ENCODE peak calls at places on chromosome 13, in nine cellular contexts. J is lower leg skin, U is WTC11, P is tibial artery, H is astrocyte, Z is body of pancreas, W is brain microvascular endothelial cell, Q is omental fat pad, L is RWPE1. K is an unnamed sample.

GRCh38 chr13:21884965-21885567 is 214.2 kb downstream of the FGF9 start:
- DNase-seq in J (no peak), H (no peak), U (no peak), Q (no peak), W (no peak), Z (no peak), L (no peak), P (no peak), K (peak; percentile 19)

GRCh38 chr13:60727140-60727539 is 330.1 kb downstream of the TDRD3 start:
- DNase-seq in Q (no peak), Z (no peak), J (no peak), U (no peak), L (no peak), P (no peak), W (no peak), H (no peak), K (no peak)

GRCh38 chr13:25973576-25973975 is 78.2 kb downstream of the SHISA2 start:
- DNase-seq in Z (no peak), Q (no peak), P (no peak), H (no peak), L (no peak), W (no peak), U (no peak), J (no peak), K (no peak)

GRCh38 chr13:33723365-33723764 is 94.6 kb upstream of the RFC3 start:
- DNase-seq in L (no peak), Z (no peak), P (no peak), J (no peak), Q (no peak), W (no peak), U (no peak), H (no peak), K (no peak)

GRCh38 chr13:106610511-106610910 is 42.6 kb upstream of the ARGLU1 start:
- DNase-seq in H (peak; percentile 40), Q (no peak), W (peak; percentile 77), J (no peak), P (no peak), U (no peak), Z (no peak), L (peak; percentile 37), K (no peak)

GRCh38 chr13:46683879-46684278 is 113.1 kb downstream of the ESD start:
- DNase-seq in Z (no peak), Q (no peak), H (no peak), P (no peak), L (no peak), J (no peak), W (no peak), U (no peak), K (no peak)

GRCh38 chr13:42334329-42334706 is 62.4 kb downstream of the AKAP11 start:
- DNase-seq in Z (no peak), Q (no peak), L (no peak), U (no peak), P (no peak), H (no peak), W (no peak), J (no peak), K (no peak)

GRCh38 chr13:113078895-113079720 is 26.5 kb upstream of the F7 start:
- DNase-seq in Q (no peak), U (no peak), J (no peak), Z (no peak), L (no peak), P (no peak), W (no peak), H (no peak), K (no peak)

GRCh38 chr13:32134991-32135390 is 103.4 kb downstream of the FRY start:
- DNase-seq in J (no peak), P (no peak), L (no peak), H (no peak), U (no peak), Q (no peak), Z (no peak), W (no peak), K (no peak)

GRCh38 chr13:74596691-74597090 is 462.5 kb upstream of the KLF12 start:
- DNase-seq in Z (no peak), P (no peak), J (no peak), H (no peak), U (no peak), W (no peak), L (no peak), Q (no peak), K (no peak)

GRCh38 chr13:28531956-28532225 is 37.0 kb upstream of the FLT1 start:
- DNase-seq in P (no peak), Z (no peak), U (no peak), Q (no peak), H (no peak), J (no peak), W (no peak), L (no peak), K (no peak)

GRCh38 chr13:28531195-28531955 is 36.4 kb upstream of the FLT1 start:
- DNase-seq in L (no peak), U (peak; percentile 73), Z (peak; percentile 19), W (peak; percentile 13), P (peak; percentile 21), Q (no peak), H (no peak), J (no peak), K (no peak)

GRCh38 chr13:28533049-28533436 is 38.1 kb upstream of the FLT1 start:
- DNase-seq in H (no peak), Q (no peak), L (no peak), Z (no peak), W (no peak), U (no peak), J (no peak), P (no peak), K (no peak)

GRCh38 chr13:28533441-28534166 is 38.7 kb upstream of the FLT1 start:
- DNase-seq in L (no peak), U (no peak), Q (no peak), J (no peak), Z (no peak), W (no peak), P (no peak), H (no peak), K (no peak)

GRCh38 chr13:28532226-28533048 is 37.5 kb upstream of the FLT1 start:
- DNase-seq in H (no peak), J (peak; percentile 23), Z (no peak), L (no peak), U (peak; percentile 54), P (peak; percentile 21), W (no peak), Q (no peak), K (peak; percentile 61)
- TF ChIP-seq CTCF in H (no peak), J (no peak), Z (no peak), L (no peak), U (no peak), P (no peak), W (no peak), Q (no peak), K (no peak)

GRCh38 chr13:111476197-111476596 is 155.8 kb downstream of the TEX29 start:
- DNase-seq in U (no peak), Z (no peak), W (no peak), L (no peak), J (no peak), P (no peak), Q (no peak), H (no peak), K (no peak)

GRCh38 chr13:111475488-111475887 is 155.0 kb downstream of the TEX29 start:
- DNase-seq in W (no peak), J (no peak), H (no peak), Z (no peak), Q (no peak), P (no peak), L (no peak), U (no peak), K (no peak)

GRCh38 chr13:111472083-111472482 is 151.6 kb downstream of the TEX29 start:
- DNase-seq in Q (no peak), Z (no peak), U (no peak), J (no peak), L (no peak), W (no peak), P (no peak), H (no peak), K (no peak)

GRCh38 chr13:111472559-111473460 is 152.4 kb downstream of the TEX29 start:
- DNase-seq in U (no peak), P (no peak), H (no peak), L (no peak), Q (no peak), Z (no peak), J (no peak), W (no peak), K (no peak)

GRCh38 chr13:111474136-111475002 is 153.9 kb downstream of the TEX29 start:
- DNase-seq in Z (peak; percentile 32), L (peak; percentile 71), W (peak; percentile 38), Q (no peak), H (peak; percentile 6), P (no peak), J (no peak), U (no peak), K (peak; percentile 50)
- TF ChIP-seq CTCF in Z (peak; percentile 64), L (peak; percentile 51), W (peak; percentile 57), Q (no peak), H (peak; percentile 47), P (peak; percentile 46), J (no peak), U (peak; percentile 50), K (no peak)

GRCh38 chr13:105213512-105213911 is 1322.0 kb downstream of the EFNB2 start:
- DNase-seq in J (no peak), U (peak; percentile 21), W (no peak), P (no peak), Q (no peak), L (no peak), Z (no peak), H (no peak), K (no peak)

GRCh38 chr13:105202384-105202783 is 1333.1 kb downstream of the EFNB2 start:
- DNase-seq in W (peak; percentile 60), Q (no peak), J (no peak), P (no peak), L (no peak), H (peak; percentile 55), U (no peak), Z (no peak), K (peak; percentile 3)

GRCh38 chr13:105207586-105208293 is 1327.7 kb downstream of the EFNB2 start:
- DNase-seq in U (no peak), J (no peak), Z (no peak), P (no peak), H (peak; percentile 18), L (no peak), Q (no peak), W (no peak), K (no peak)
- TF ChIP-seq CTCF in U (no peak), J (no peak), Z (no peak), P (no peak), H (no peak), L (no peak), Q (no peak), W (peak; percentile 35), K (no peak)

DNA sequence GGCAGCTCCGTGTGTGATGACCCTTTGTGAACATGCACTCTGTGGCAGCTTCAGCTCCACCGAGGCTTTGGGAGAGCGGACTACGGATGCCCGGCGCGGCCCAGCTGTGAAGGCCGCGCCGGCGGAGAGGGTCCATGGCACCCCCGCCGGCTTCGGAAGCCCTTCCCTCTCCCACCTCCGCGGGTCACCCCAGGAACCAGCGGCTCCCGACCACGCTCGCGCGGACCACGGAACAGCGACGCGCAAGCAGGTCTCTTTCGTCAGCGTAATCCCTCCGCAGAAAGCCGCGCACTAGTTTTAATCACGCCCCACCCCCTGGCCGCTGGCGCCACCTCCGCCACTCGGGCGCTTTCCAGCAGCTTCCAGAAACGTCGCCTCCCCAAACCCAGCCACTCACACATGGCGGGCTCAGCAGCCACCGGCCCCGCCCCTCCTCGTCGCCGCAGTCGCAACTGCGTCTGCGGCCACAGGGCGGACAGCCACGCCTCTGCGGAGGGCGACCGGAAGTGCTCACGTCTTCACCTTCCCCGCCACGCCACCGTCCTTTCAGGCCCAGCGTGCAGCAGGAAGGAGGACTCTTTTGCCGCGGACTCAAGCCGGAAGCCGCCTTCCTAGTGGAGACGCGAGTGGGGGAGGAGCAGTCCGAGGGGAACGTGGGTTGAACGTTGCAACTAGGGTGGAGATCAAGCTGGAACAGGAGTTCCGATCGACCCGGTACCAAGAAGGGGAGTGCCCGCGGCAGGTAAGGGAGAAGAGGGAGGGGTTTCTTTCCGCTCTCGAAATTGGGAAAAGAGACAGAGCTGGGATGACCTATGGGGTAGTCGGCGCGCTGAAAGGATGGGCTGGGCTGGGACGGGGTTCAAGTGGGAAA is at the start of gene USPL1:
- DNase-seq in H (peak; percentile 99), L (peak; percentile 92), J (peak; percentile 97), Q (peak; percentile 86), Z (peak; percentile 99), P (peak; percentile 96), W (peak; percentile 97), U (peak; percentile 96), K (peak; percentile 92)
- TF ChIP-seq CTCF in H (no peak), L (no peak), J (no peak), Q (no peak), Z (peak; percentile 77), P (peak; percentile 63), W (peak; percentile 41), U (no peak), K (no peak)